ENCODE peak calls at places on chromosomes 7 and 10, in ten cellular contexts. E is smooth muscle cell of the brain vasculature; Z is left kidney; O is astrocyte; A is skeletal muscle cell; V is Jurkat, Clone E6-1; N is CD8-positive, alpha-beta memory T cell; X is Calu3; U is GM12892; K is effector CD8-positive, alpha-beta T cell. F is an unnamed sample.

GRCh38 chr10:99630439-99630838 is 10.2 kb upstream of the SLC25A28 start:
- DNase-seq in K (no peak), A (no peak), E (no peak), X (peak), O (peak), U (no peak), V (no peak), N (no peak), Z (peak), F (no peak)

GRCh38 chr7:86454753-86455152 is 189.0 kb upstream of the GRM3 start:
- DNase-seq in A (no peak), E (no peak), V (no peak), K (no peak), U (no peak), O (no peak), X (no peak), N (no peak), Z (no peak), F (no peak)

GRCh38 chr10:88032566-88032965 is 169.1 kb downstream of the PTEN start:
- DNase-seq in E (no peak), U (no peak), V (no peak), N (no peak), A (peak), O (peak), K (no peak), Z (no peak), X (no peak), F (peak)

GRCh38 chr7:20596653-20597052 is 18.8 kb upstream of the ABCB5 start:
- DNase-seq in O (peak), N (no peak), U (no peak), K (no peak), Z (no peak), A (peak), V (no peak), X (no peak), E (no peak), F (no peak)

GRCh38 chr10:132201111-132201989 is 14.6 kb downstream of the DPYSL4 start:
- DNase-seq in E (no peak), X (no peak), V (no peak), A (no peak), N (no peak), K (no peak), O (no peak), U (no peak), Z (no peak), F (no peak)

GRCh38 chr7:134629445-134629844 is 17.2 kb upstream of the BPGM start:
- DNase-seq in A (no peak), N (no peak), V (no peak), Z (no peak), O (no peak), U (no peak), X (no peak), K (no peak), E (no peak), F (no peak)

GRCh38 chr7:93972029-93972725 is 32.0 kb downstream of the BET1 start:
- DNase-seq in K (no peak), E (no peak), V (no peak), Z (no peak), O (no peak), U (no peak), X (no peak), A (no peak), N (no peak), F (no peak)

GRCh38 chr7:116357776-116358670 is 141.5 kb upstream of the CAV2 start:
- DNase-seq in A (no peak), E (no peak), X (no peak), O (peak), Z (peak), V (no peak), K (no peak), U (no peak), N (no peak), F (no peak)

GRCh38 chr7:126394406-126394805 is 858.3 kb downstream of the GRM8 start:
- DNase-seq in K (no peak), N (no peak), E (no peak), Z (no peak), X (no peak), A (no peak), U (no peak), O (no peak), V (no peak), F (no peak)

GRCh38 chr7:8094164-8095140 is 125.9 kb downstream of the GLCCI1 start:
- DNase-seq in X (no peak), V (no peak), K (no peak), Z (no peak), N (no peak), O (no peak), E (no peak), U (no peak), A (no peak), F (no peak)

GRCh38 chr10:88169037-88169319 is 305.6 kb downstream of the PTEN start:
- DNase-seq in V (no peak), K (no peak), E (no peak), N (no peak), O (no peak), U (no peak), A (no peak), Z (no peak), X (no peak), F (no peak)

GRCh38 chr10:71270301-71270777 is 48.7 kb upstream of the SLC29A3 start:
- DNase-seq in V (peak), E (no peak), O (peak), N (no peak), Z (peak), A (peak), U (peak), K (no peak), X (peak), F (peak)

GRCh38 chr7:123604739-123605138 is 3.1 kb downstream of the ASB15 start:
- DNase-seq in E (no peak), N (no peak), U (no peak), A (no peak), Z (no peak), V (no peak), X (peak), O (no peak), K (no peak), F (no peak)

GRCh38 chr7:114628362-114628761 is 213.7 kb downstream of the FOXP2 start:
- DNase-seq in O (no peak), E (no peak), N (no peak), A (no peak), V (no peak), K (no peak), X (no peak), Z (no peak), U (no peak), F (no peak)

GRCh38 chr7:148289630-148290029 is 300.9 kb upstream of the C7orf33 start:
- DNase-seq in V (no peak), U (no peak), K (no peak), A (no peak), O (no peak), E (no peak), Z (peak), N (no peak), X (no peak), F (no peak)

GRCh38 chr7:29588900-29589696 is 25.5 kb downstream of the PRR15 start:
- DNase-seq in N (no peak), U (no peak), Z (peak), X (peak), K (no peak), E (no peak), V (peak), A (no peak), O (no peak), F (peak)

GRCh38 chr7:139681812-139682135 is 96.0 kb downstream of the HIPK2 start:
- DNase-seq in N (no peak), O (no peak), Z (no peak), V (no peak), E (no peak), K (no peak), A (no peak), U (no peak), X (no peak), F (no peak)

GRCh38 chr10:51472154-51472553 is 227.2 kb downstream of the CSTF2T start:
- DNase-seq in Z (no peak), U (no peak), V (no peak), A (no peak), K (no peak), O (no peak), N (no peak), X (no peak), E (no peak), F (no peak)

F was measured in mesendoderm.